ENCODE peak calls at places on chromosomes 11 and 22, in seven cellular contexts. S is astrocyte of the spinal cord, K is dorsolateral prefrontal cortex, E is body of pancreas, W is OCI-LY7, O is epithelial cell of esophagus, F is A549. Q is an unnamed sample.

GRCh38 chr22:42277988-42278776 is 7.7 kb upstream of the TCF20 start:
- DNase-seq in S (no peak), K (peak; percentile 57), E (no peak), W (no peak), O (peak; percentile 37), F (no peak), Q (no peak)

GRCh38 chr22:35633520-35633919 is 14.7 kb upstream of the APOL6 start:
- DNase-seq in S (no peak), K (no peak), E (no peak), W (no peak), O (no peak), F (no peak), Q (no peak)

GRCh38 chr11:97865424-97866012 is 1155.2 kb upstream of the CNTN5 start:
- DNase-seq in S (no peak), K (no peak), E (no peak), W (no peak), O (no peak), F (no peak), Q (no peak)

GRCh38 chr11:132992838-132993680 is 539.2 kb downstream of the OPCML start:
- DNase-seq in S (peak; percentile 8), K (peak; percentile 22), E (no peak), W (no peak), O (no peak), F (no peak), Q (no peak)

GRCh38 chr11:107783121-107783520 is 71.3 kb upstream of the SLN start:
- DNase-seq in S (no peak), K (no peak), E (no peak), W (no peak), O (no peak), F (no peak), Q (no peak)

GRCh38 chr11:65251476-65251875 is 10.3 kb upstream of the POLA2 start:
- DNase-seq in S (no peak), K (no peak), E (no peak), W (no peak), O (no peak), F (no peak), Q (no peak)

GRCh38 chr11:66388746-66389386 is 17.3 kb upstream of the SLC29A2 start:
- DNase-seq in S (peak; percentile 70), K (peak; percentile 28), E (peak; percentile 88), W (peak; percentile 80), O (peak; percentile 89), F (peak; percentile 80), Q (peak; percentile 83)

GRCh38 chr22:27801616-27802388 is at the start of gene MN1:
- DNase-seq in S (peak; percentile 67), K (peak; percentile 64), E (peak; percentile 21), W (no peak), O (peak; percentile 73), F (peak; percentile 39), Q (peak; percentile 25)

GRCh38 chr11:64842851-64843841 is 1.3 kb downstream of the CDC42BPG start:
- DNase-seq in S (no peak), K (no peak), E (peak; percentile 89), W (no peak), O (peak; percentile 88), F (peak; percentile 59), Q (peak; percentile 87)

GRCh38 chr11:106695506-106695905 is 322.8 kb downstream of the GUCY1A2 start:
- DNase-seq in S (peak; percentile 67), K (no peak), E (no peak), W (no peak), O (peak; percentile 64), F (peak; percentile 2), Q (no peak)

GRCh38 chr11:65078151-65078550 is 5.7 kb downstream of the CDCA5 start:
- DNase-seq in S (peak; percentile 15), K (no peak), E (peak; percentile 71), W (peak; percentile 71), O (peak; percentile 67), F (peak; percentile 69), Q (peak; percentile 86)

GRCh38 chr22:29691636-29692326 is 28.0 kb upstream of the CABP7 start:
- DNase-seq in S (no peak), K (no peak), E (no peak), W (no peak), O (no peak), F (no peak), Q (no peak)

GRCh38 chr11:93728792-93729128 is 12.5 kb downstream of the TAF1D start:
- DNase-seq in S (no peak), K (no peak), E (no peak), W (peak; percentile 10), O (no peak), F (no peak), Q (no peak)

GRCh38 chr11:89491141-89491690 is at the start of gene NOX4:
- DNase-seq in S (peak; percentile 76), K (peak; percentile 25), E (peak; percentile 3), W (no peak), O (peak; percentile 19), F (no peak), Q (no peak)

GRCh38 chr11:45736424-45736823 is 68.5 kb upstream of the SLC35C1 start:
- DNase-seq in S (no peak), K (no peak), E (peak; percentile 21), W (no peak), O (peak; percentile 98), F (peak; percentile 56), Q (no peak)

GRCh38 chr22:30968015-30968923 is at the start of gene MORC2:
- DNase-seq in S (peak; percentile 57), K (no peak), E (peak; percentile 76), W (no peak), O (no peak), F (peak; percentile 69), Q (peak; percentile 75)

GRCh38 chr11:26849009-26849408 is 127.1 kb upstream of the SLC5A12 start:
- DNase-seq in S (no peak), K (no peak), E (peak; percentile 8), W (no peak), O (peak; percentile 15), F (no peak), Q (no peak)

GRCh38 chr11:109553284-109553683 is 131.3 kb downstream of the C11orf87 start:
- DNase-seq in S (no peak), K (no peak), E (no peak), W (no peak), O (no peak), F (no peak), Q (no peak)

GRCh38 chr22:30605449-30606110 is 1.4 kb upstream of the TCN2 start:
- DNase-seq in S (peak; percentile 45), K (peak; percentile 42), E (peak; percentile 68), W (peak; percentile 68), O (peak; percentile 53), F (peak; percentile 69), Q (peak; percentile 78)

GRCh38 chr11:104372111-104372510 is 208.2 kb upstream of the PDGFD start:
- DNase-seq in S (no peak), K (no peak), E (no peak), W (no peak), O (no peak), F (no peak), Q (no peak)

GRCh38 chr22:36352775-36353507 is 34.8 kb downstream of the MYH9 start:
- DNase-seq in S (peak; percentile 93), K (no peak), E (peak; percentile 94), W (no peak), O (no peak), F (peak; percentile 78), Q (no peak)

GRCh38 chr11:26583550-26583949 is 11.5 kb upstream of the MUC15 start:
- DNase-seq in S (peak; percentile 5), K (no peak), E (peak; percentile 4), W (no peak), O (peak; percentile 99), F (peak; percentile 20), Q (no peak)

GRCh38 chr11:27216268-27217149 is 146.5 kb downstream of the CCDC34 start:
- DNase-seq in S (peak; percentile 54), K (peak; percentile 36), E (peak; percentile 70), W (no peak), O (no peak), F (no peak), Q (peak; percentile 33)

GRCh38 chr11:63862923-63863322 is 24.0 kb downstream of the MARK2 start:
- DNase-seq in S (peak; percentile 26), K (no peak), E (peak; percentile 78), W (no peak), O (no peak), F (peak; percentile 71), Q (peak; percentile 65)

GRCh38 chr11:65786786-65787636 is at the start of gene OVOL1:
- DNase-seq in S (no peak), K (no peak), E (peak; percentile 93), W (no peak), O (peak; percentile 86), F (no peak), Q (peak; percentile 91)

GRCh38 chr11:78929906-78930220 is 355.2 kb upstream of the NARS2 start:
- DNase-seq in S (no peak), K (no peak), E (no peak), W (no peak), O (no peak), F (no peak), Q (no peak)

GRCh38 chr11:76321820-76322524 is 59.0 kb downstream of the THAP12 start:
- DNase-seq in S (no peak), K (no peak), E (peak; percentile 67), W (no peak), O (no peak), F (no peak), Q (peak; percentile 42)
- H3K4me3 ChIP-seq in S (no peak overlapping the region), K (no peak overlapping the region), E (peak overlapping the region; percentile 32), W (no peak overlapping the region), O (no peak overlapping the region), F (no peak overlapping the region), Q (no peak overlapping the region)

GRCh38 chr22:49971232-49972162 is 10.9 kb downstream of the PIM3 start:
- DNase-seq in S (no peak), K (no peak), E (peak; percentile 78), W (no peak), O (no peak), F (peak; percentile 84), Q (peak; percentile 92)

GRCh38 chr22:49972163-49973017 is 11.8 kb downstream of the PIM3 start:
- DNase-seq in S (no peak), K (no peak), E (no peak), W (no peak), O (no peak), F (no peak), Q (no peak)

GRCh38 chr22:49968831-49969661 is 8.5 kb downstream of the PIM3 start:
- DNase-seq in S (no peak), K (peak; percentile 9), E (no peak), W (no peak), O (no peak), F (no peak), Q (no peak)

GRCh38 chr22:49969751-49970527 is 9.4 kb downstream of the PIM3 start:
- DNase-seq in S (no peak), K (peak; percentile 9), E (no peak), W (no peak), O (no peak), F (no peak), Q (no peak)

GRCh38 chr22:49970528-49971231 is 10.1 kb downstream of the PIM3 start:
- DNase-seq in S (peak; percentile 94), K (peak; percentile 96), E (peak; percentile 97), W (peak; percentile 74), O (peak; percentile 96), F (peak; percentile 98), Q (peak; percentile 96)
- TF ChIP-seq CTCF in S (no peak), K (no peak), E (peak; percentile 35), W (no peak), O (no peak), F (no peak), Q (no peak)

GRCh38 chr11:35909866-35910265 is 34.0 kb upstream of the LDLRAD3 start:
- DNase-seq in S (no peak), K (no peak), E (no peak), W (no peak), O (no peak), F (no peak), Q (no peak)
- H3K4me3 ChIP-seq in S (no peak overlapping the region), K (no peak overlapping the region), E (no peak overlapping the region), W (no peak overlapping the region), O (no peak overlapping the region), F (no peak overlapping the region), Q (no peak overlapping the region)

GRCh38 chr11:17498475-17498874 is 21.8 kb upstream of the ABCC8 start:
- DNase-seq in S (no peak), K (no peak), E (no peak), W (no peak), O (peak; percentile 52), F (no peak), Q (no peak)
- TF ChIP-seq CTCF in S (peak; percentile 28), K (no peak), E (no peak), W (no peak), O (peak; percentile 60), F (no peak), Q (no peak)

Q was measured in transverse colon.